ENCODE peak calls at places on chromosomes 13 and 19, in four cellular contexts. One of them, this sample, is unnamed.
A peak's percentile ranks its signal among the peaks of the same experiment; 100 is the strongest.

GRCh38 chr13:25727776-25728175 is 324.0 kb downstream of the SHISA2 start:
- DNase-seq in adrenal gland: no peak
- DNase-seq in left ventricle myocardium inferior: no peak
- DNase-seq in aorta: no peak
- DNase-seq in this sample: no peak

GRCh38 chr19:4181053-4181508 is 1.3 kb downstream of the SIRT6 start:
- DNase-seq in left ventricle myocardium inferior: no peak
- DNase-seq in aorta: no peak
- DNase-seq in adrenal gland: no peak
- DNase-seq in this sample: no peak

GRCh38 chr19:49812997-49813861 is at the start of gene FUZ:
- DNase-seq in adrenal gland: peak; percentile 99
- DNase-seq in left ventricle myocardium inferior: peak; percentile 98
- DNase-seq in aorta: peak; percentile 98
- DNase-seq in this sample: peak; percentile 99

GRCh38 chr19:51394045-51394836 is 3.9 kb upstream of the C19orf84 start:
- DNase-seq in left ventricle myocardium inferior: peak; percentile 89
- DNase-seq in adrenal gland: peak; percentile 97
- DNase-seq in aorta: peak; percentile 96
- DNase-seq in this sample: peak; percentile 98

GRCh38 chr19:9721861-9722260 is 46.7 kb downstream of the ZNF846 start:
- DNase-seq in left ventricle myocardium inferior: no peak
- DNase-seq in aorta: no peak
- DNase-seq in adrenal gland: no peak
- DNase-seq in this sample: no peak

GRCh38 chr19:35013047-35013819 is 13.1 kb downstream of the GRAMD1A start:
- DNase-seq in aorta: peak; percentile 84
- DNase-seq in adrenal gland: peak; percentile 84
- DNase-seq in left ventricle myocardium inferior: peak; percentile 76
- DNase-seq in this sample: peak; percentile 40

GRCh38 chr19:56765107-56765506 is 75.4 kb downstream of the PEG3 start:
- DNase-seq in adrenal gland: peak; percentile 86
- DNase-seq in aorta: peak; percentile 69
- DNase-seq in left ventricle myocardium inferior: peak; percentile 74
- DNase-seq in this sample: peak; percentile 4

GRCh38 chr13:101939370-101939769 is 462.5 kb downstream of the FGF14 start:
- DNase-seq in left ventricle myocardium inferior: no peak
- DNase-seq in adrenal gland: no peak
- DNase-seq in aorta: no peak
- DNase-seq in this sample: no peak

GRCh38 chr19:41409288-41409687 is 11.7 kb downstream of the BCKDHA start:
- DNase-seq in adrenal gland: peak; percentile 82
- DNase-seq in left ventricle myocardium inferior: no peak
- DNase-seq in aorta: no peak
- DNase-seq in this sample: no peak

GRCh38 chr19:5809053-5809452 is 4.2 kb downstream of the NRTN start:
- DNase-seq in adrenal gland: no peak
- DNase-seq in aorta: no peak
- DNase-seq in left ventricle myocardium inferior: no peak
- DNase-seq in this sample: no peak

GRCh38 chr13:98429977-98430785 is 146.7 kb downstream of the STK24 start:
- DNase-seq in adrenal gland: no peak
- DNase-seq in left ventricle myocardium inferior: no peak
- DNase-seq in aorta: no peak
- DNase-seq in this sample: no peak

GRCh38 chr13:43006893-43007631 is 15.0 kb upstream of the EPSTI1 start:
- DNase-seq in aorta: no peak
- DNase-seq in adrenal gland: no peak
- DNase-seq in left ventricle myocardium inferior: no peak
- DNase-seq in this sample: no peak

GRCh38 chr13:45873491-45874360 is 22.2 kb upstream of the SIAH3 start:
- DNase-seq in left ventricle myocardium inferior: no peak
- DNase-seq in aorta: no peak
- DNase-seq in adrenal gland: no peak
- DNase-seq in this sample: no peak

GRCh38 chr13:23711355-23711754 is 141.1 kb downstream of the TNFRSF19 start:
- DNase-seq in adrenal gland: no peak
- DNase-seq in left ventricle myocardium inferior: no peak
- DNase-seq in aorta: no peak
- DNase-seq in this sample: no peak

GRCh38 chr19:5713228-5713627 is 6.7 kb downstream of the LONP1 start:
- DNase-seq in adrenal gland: no peak
- DNase-seq in left ventricle myocardium inferior: no peak
- DNase-seq in aorta: no peak
- DNase-seq in this sample: no peak

GRCh38 chr13:45627656-45628055 is 12.1 kb upstream of the ERICH6B start:
- DNase-seq in aorta: no peak
- DNase-seq in left ventricle myocardium inferior: no peak
- DNase-seq in adrenal gland: no peak
- DNase-seq in this sample: no peak

GRCh38 chr13:43363156-43363918 is 340.0 kb downstream of the DNAJC15 start:
- DNase-seq in left ventricle myocardium inferior: no peak
- DNase-seq in aorta: no peak
- DNase-seq in adrenal gland: no peak
- DNase-seq in this sample: no peak

GRCh38 chr19:29329460-29330134 is 116.6 kb upstream of the UQCRFS1 start:
- DNase-seq in left ventricle myocardium inferior: no peak
- DNase-seq in adrenal gland: peak; percentile 22
- DNase-seq in aorta: no peak
- DNase-seq in this sample: no peak

GRCh38 chr19:2578911-2579677 is 103.2 kb downstream of the GADD45B start:
- DNase-seq in left ventricle myocardium inferior: peak; percentile 90
- DNase-seq in aorta: peak; percentile 93
- DNase-seq in adrenal gland: peak; percentile 92
- DNase-seq in this sample: peak; percentile 90

GRCh38 chr19:18205180-18205915 is 1.5 kb upstream of the RAB3A start:
- DNase-seq in aorta: peak; percentile 89
- DNase-seq in left ventricle myocardium inferior: peak; percentile 86
- DNase-seq in adrenal gland: peak; percentile 79
- DNase-seq in this sample: peak; percentile 77

GRCh38 chr19:39949026-39949747 is 14.8 kb upstream of the FCGBP start:
- DNase-seq in adrenal gland: peak; percentile 3
- DNase-seq in aorta: no peak
- DNase-seq in left ventricle myocardium inferior: no peak
- DNase-seq in this sample: no peak

GRCh38 chr19:6890421-6890913 is 3.1 kb downstream of the ADGRE1 start:
- DNase-seq in left ventricle myocardium inferior: no peak
- DNase-seq in aorta: no peak
- DNase-seq in adrenal gland: no peak
- DNase-seq in this sample: no peak

GRCh38 chr19:29771708-29772415 is 39.9 kb upstream of the CCNE1 start:
- DNase-seq in left ventricle myocardium inferior: peak; percentile 28
- DNase-seq in aorta: no peak
- DNase-seq in adrenal gland: peak; percentile 81
- DNase-seq in this sample: peak; percentile 40

GRCh38 chr19:8110931-8111330 is 38.5 kb downstream of the FBN3 start:
- DNase-seq in left ventricle myocardium inferior: no peak
- DNase-seq in aorta: no peak
- DNase-seq in adrenal gland: no peak
- DNase-seq in this sample: no peak

GRCh38 chr13:49652691-49653305 is 24.5 kb downstream of the ARL11 start:
- DNase-seq in adrenal gland: peak; percentile 46
- DNase-seq in aorta: no peak
- DNase-seq in left ventricle myocardium inferior: no peak
- DNase-seq in this sample: no peak

GRCh38 chr13:93151277-93151676 is 75.3 kb upstream of the GPC6 start:
- DNase-seq in adrenal gland: no peak
- DNase-seq in aorta: no peak
- DNase-seq in left ventricle myocardium inferior: no peak
- DNase-seq in this sample: peak; percentile 63

GRCh38 chr19:43463381-43464088 is 1.9 kb downstream of the LYPD3 start:
- DNase-seq in aorta: peak; percentile 99
- DNase-seq in adrenal gland: peak; percentile 99
- DNase-seq in left ventricle myocardium inferior: peak; percentile 98
- DNase-seq in this sample: peak; percentile 91

GRCh38 chr19:16222806-16223205 is 25.1 kb downstream of the AP1M1 start:
- DNase-seq in adrenal gland: no peak
- DNase-seq in left ventricle myocardium inferior: no peak
- DNase-seq in aorta: no peak
- DNase-seq in this sample: no peak

GRCh38 chr19:48656840-48657474 is 11.0 kb upstream of the CA11 start:
- DNase-seq in left ventricle myocardium inferior: no peak
- DNase-seq in adrenal gland: no peak
- DNase-seq in aorta: no peak
- DNase-seq in this sample: peak; percentile 74

GRCh38 chr13:83499286-83499685 is 383.0 kb downstream of the SLITRK1 start:
- DNase-seq in left ventricle myocardium inferior: no peak
- DNase-seq in aorta: no peak
- DNase-seq in adrenal gland: no peak
- DNase-seq in this sample: peak; percentile 13

GRCh38 chr13:106874308-106874707 is 306.4 kb upstream of the ARGLU1 start:
- DNase-seq in aorta: no peak
- DNase-seq in adrenal gland: no peak
- DNase-seq in left ventricle myocardium inferior: no peak
- DNase-seq in this sample: no peak

GRCh38 chr13:113548171-113548641 is 36.3 kb upstream of the TFDP1 start:
- DNase-seq in adrenal gland: peak; percentile 19
- DNase-seq in left ventricle myocardium inferior: no peak
- DNase-seq in aorta: no peak
- DNase-seq in this sample: no peak

GRCh38 chr19:28886708-28887107 is 326.2 kb downstream of the UQCRFS1 start:
- DNase-seq in left ventricle myocardium inferior: no peak
- DNase-seq in aorta: no peak
- DNase-seq in adrenal gland: no peak
- DNase-seq in this sample: no peak

GRCh38 chr13:80278706-80279105 is 62.2 kb downstream of the SPRY2 start:
- DNase-seq in aorta: no peak
- DNase-seq in adrenal gland: no peak
- DNase-seq in left ventricle myocardium inferior: no peak
- DNase-seq in this sample: no peak

GRCh38 chr19:53961523-53962345 is 1.0 kb upstream of the CACNG8 start:
- DNase-seq in left ventricle myocardium inferior: no peak
- DNase-seq in aorta: no peak
- DNase-seq in adrenal gland: no peak
- DNase-seq in this sample: no peak
- H3K4me3 ChIP-seq in left ventricle myocardium inferior: no peak overlapping the region
- H3K4me3 ChIP-seq in aorta: no peak overlapping the region
- H3K4me3 ChIP-seq in adrenal gland: no peak overlapping the region
- H3K4me3 ChIP-seq in this sample: peak overlapping the region; percentile 36

DNA sequence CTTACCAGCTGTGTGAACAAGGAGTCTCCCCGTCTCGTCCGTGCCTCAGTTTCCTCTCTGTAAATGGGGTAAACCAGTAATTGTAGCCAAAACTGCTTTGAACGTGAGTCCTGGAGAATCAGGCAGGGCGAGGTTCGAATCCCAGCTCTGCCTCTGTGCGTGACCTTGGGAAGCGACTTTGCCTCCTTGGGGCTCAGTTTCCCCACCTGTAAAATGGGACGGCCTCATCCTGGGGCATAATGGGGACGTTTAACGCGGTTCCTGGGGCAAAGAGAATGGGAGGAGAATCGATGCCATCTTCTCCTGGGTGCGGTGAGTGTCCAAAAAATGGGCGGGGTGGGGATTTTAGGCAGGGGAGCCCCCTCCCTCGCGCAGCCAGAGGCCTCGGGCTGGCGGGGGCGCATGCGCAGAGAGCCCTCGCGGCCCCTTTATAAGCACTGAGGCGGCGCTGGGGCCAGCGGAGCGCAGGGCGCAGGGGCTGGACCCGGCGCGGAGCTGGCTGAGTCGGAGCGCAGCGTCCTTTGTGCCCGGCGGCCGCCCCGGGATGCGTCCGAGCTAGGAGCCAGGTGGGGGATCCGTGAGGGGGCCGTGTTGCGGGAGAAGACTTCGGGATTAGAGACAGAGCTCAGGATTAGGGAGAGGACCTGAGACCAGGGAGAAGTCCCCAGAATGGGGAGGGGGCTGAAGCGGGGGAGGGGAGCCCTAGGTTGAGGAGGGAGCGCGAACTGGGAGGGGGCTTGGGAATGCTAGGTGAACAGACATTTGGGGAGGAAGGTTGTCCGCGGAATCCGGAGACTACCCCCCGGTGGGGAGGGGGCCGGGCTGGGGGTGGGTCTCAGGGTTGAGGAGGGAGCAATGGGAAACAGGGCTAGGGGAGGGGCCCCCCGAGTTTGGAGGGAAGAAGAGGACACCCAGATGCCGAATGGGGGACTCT is at the start of gene NCAN:
- DNase-seq in adrenal gland: no peak
- DNase-seq in left ventricle myocardium inferior: no peak
- DNase-seq in aorta: no peak
- DNase-seq in this sample: no peak
- H3K4me3 ChIP-seq in adrenal gland: no peak within 1 kb of the TSS
- H3K4me3 ChIP-seq in left ventricle myocardium inferior: no peak within 1 kb of the TSS
- H3K4me3 ChIP-seq in aorta: no peak within 1 kb of the TSS
- H3K4me3 ChIP-seq in this sample: no peak within 1 kb of the TSS

GRCh38 chr13:109782823-109783411 is 3.5 kb downstream of the IRS2 start:
- DNase-seq in left ventricle myocardium inferior: no peak
- DNase-seq in adrenal gland: no peak
- DNase-seq in aorta: no peak
- DNase-seq in this sample: no peak
- H3K4me3 ChIP-seq in left ventricle myocardium inferior: peak overlapping the region; percentile 78
- H3K4me3 ChIP-seq in adrenal gland: no peak overlapping the region
- H3K4me3 ChIP-seq in aorta: no peak overlapping the region
- H3K4me3 ChIP-seq in this sample: no peak overlapping the region

DNA sequence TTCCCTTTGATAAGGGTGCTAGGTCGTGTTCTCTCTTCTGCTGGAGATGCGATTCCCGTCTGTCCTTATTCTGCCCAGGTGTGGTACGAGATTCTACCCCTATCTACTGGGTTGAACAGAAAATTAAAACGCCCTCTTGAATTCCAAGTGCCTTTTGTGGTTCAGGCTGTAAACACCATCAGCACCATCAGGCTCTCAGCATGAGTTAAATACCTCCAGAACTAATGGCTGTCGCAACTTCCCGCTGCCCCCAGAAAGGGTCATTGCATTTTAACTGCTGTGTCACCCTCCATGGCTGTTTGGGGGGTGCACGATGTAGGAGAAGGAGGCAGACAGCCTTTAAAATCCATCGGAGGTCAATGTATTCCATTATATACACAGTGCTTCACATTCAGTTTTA is 177.4 kb downstream of the OXGR1 start:
- DNase-seq in left ventricle myocardium inferior: no peak
- DNase-seq in adrenal gland: no peak
- DNase-seq in aorta: no peak
- DNase-seq in this sample: no peak
- H3K4me3 ChIP-seq in left ventricle myocardium inferior: no peak overlapping the region
- H3K4me3 ChIP-seq in adrenal gland: no peak overlapping the region
- H3K4me3 ChIP-seq in aorta: no peak overlapping the region
- H3K4me3 ChIP-seq in this sample: no peak overlapping the region

GRCh38 chr19:47545061-47545948 is 27.6 kb downstream of the ZNF541 start:
- DNase-seq in left ventricle myocardium inferior: no peak
- DNase-seq in adrenal gland: no peak
- DNase-seq in aorta: no peak
- DNase-seq in this sample: no peak
- H3K4me3 ChIP-seq in left ventricle myocardium inferior: peak overlapping the region; percentile 51
- H3K4me3 ChIP-seq in adrenal gland: no peak overlapping the region
- H3K4me3 ChIP-seq in aorta: no peak overlapping the region
- H3K4me3 ChIP-seq in this sample: no peak overlapping the region

This sample was measured in brain microvascular endothelial cell.